ENCODE peak calls at places on chromosomes 3 and 15, in ten cellular contexts. G, W, N, M, J, V, E, O, F and X are unnamed samples.

GRCh38 chr15:42133892-42134502 is 22.4 kb downstream of the PLA2G4F start:
- DNase-seq in G (no peak), W (no peak), N (no peak), M (peak), J (no peak), V (peak), E (peak), O (peak), F (peak), X (peak)

GRCh38 chr3:30518201-30518864 is 88.1 kb upstream of the TGFBR2 start:
- DNase-seq in G (no peak), W (no peak), N (no peak), M (peak), J (no peak), V (peak), E (no peak), O (no peak), F (no peak), X (no peak)

GRCh38 chr3:69696365-69696764 is 42.9 kb upstream of the MITF start:
- DNase-seq in G (no peak), W (no peak), N (no peak), M (no peak), J (no peak), V (no peak), E (no peak), O (no peak), F (no peak), X (no peak)

GRCh38 chr3:46496745-46497555 is 826 bp upstream of the RTP3 start:
- DNase-seq in G (no peak), W (peak), N (no peak), M (peak), J (no peak), V (no peak), E (peak), O (no peak), F (peak), X (peak)

GRCh38 chr15:90320885-90321278 is 31.2 kb upstream of the ZNF774 start:
- DNase-seq in G (no peak), W (no peak), N (no peak), M (no peak), J (no peak), V (no peak), E (no peak), O (no peak), F (no peak), X (no peak)

GRCh38 chr3:127774647-127775046 is 47.7 kb downstream of the MGLL start:
- DNase-seq in G (no peak), W (no peak), N (no peak), M (no peak), J (no peak), V (no peak), E (no peak), O (no peak), F (no peak), X (no peak)

GRCh38 chr3:54393150-54393549 is 270.8 kb downstream of the CACNA2D3 start:
- DNase-seq in G (no peak), W (no peak), N (no peak), M (no peak), J (no peak), V (no peak), E (no peak), O (no peak), F (no peak), X (no peak)

GRCh38 chr15:37289109-37289765 is 188.9 kb upstream of the MEIS2 start:
- DNase-seq in G (no peak), W (no peak), N (no peak), M (no peak), J (no peak), V (no peak), E (no peak), O (no peak), F (peak), X (no peak)

GRCh38 chr3:142315083-142315482 is 89.7 kb upstream of the GK5 start:
- DNase-seq in G (peak), W (no peak), N (no peak), M (no peak), J (no peak), V (no peak), E (no peak), O (no peak), F (no peak), X (no peak)

GRCh38 chr3:22231061-22231460 is 480.1 kb upstream of the ZNF385D start:
- DNase-seq in G (no peak), W (no peak), N (no peak), M (no peak), J (no peak), V (no peak), E (no peak), O (no peak), F (no peak), X (no peak)

GRCh38 chr3:171994646-171995441 is 44.5 kb upstream of the FNDC3B start:
- DNase-seq in G (peak), W (no peak), N (no peak), M (no peak), J (no peak), V (no peak), E (no peak), O (no peak), F (no peak), X (no peak)

GRCh38 chr3:100277255-100277800 is 16.5 kb downstream of the TBC1D23 start:
- DNase-seq in G (no peak), W (no peak), N (no peak), M (no peak), J (no peak), V (no peak), E (no peak), O (no peak), F (no peak), X (no peak)

GRCh38 chr3:159929181-159929893 is 59.3 kb upstream of the IL12A start:
- DNase-seq in G (peak), W (no peak), N (no peak), M (no peak), J (no peak), V (no peak), E (no peak), O (no peak), F (peak), X (no peak)

GRCh38 chr3:188214442-188214841 is 60.5 kb downstream of the LPP start:
- DNase-seq in G (no peak), W (no peak), N (no peak), M (no peak), J (no peak), V (no peak), E (no peak), O (no peak), F (no peak), X (no peak)

GRCh38 chr15:70269331-70269911 is 171.7 kb upstream of the TLE3 start:
- DNase-seq in G (no peak), W (no peak), N (no peak), M (no peak), J (no peak), V (no peak), E (no peak), O (no peak), F (no peak), X (no peak)

GRCh38 chr15:78065973-78066946 is 11.3 kb downstream of the TBC1D2B start:
- DNase-seq in G (no peak), W (no peak), N (no peak), M (no peak), J (no peak), V (no peak), E (no peak), O (no peak), F (peak), X (no peak)

GRCh38 chr3:188031106-188031505 is 122.9 kb upstream of the LPP start:
- DNase-seq in G (no peak), W (no peak), N (no peak), M (no peak), J (no peak), V (no peak), E (no peak), O (no peak), F (no peak), X (no peak)

GRCh38 chr3:160827516-160827915 is 71.5 kb downstream of the PPM1L start:
- DNase-seq in G (no peak), W (no peak), N (no peak), M (no peak), J (no peak), V (no peak), E (no peak), O (no peak), F (no peak), X (no peak)

GRCh38 chr3:61927332-61927731 is 366.0 kb downstream of the PTPRG start:
- DNase-seq in G (peak), W (no peak), N (peak), M (no peak), J (no peak), V (no peak), E (no peak), O (no peak), F (no peak), X (no peak)

GRCh38 chr15:41825145-41825544 is 2.7 kb upstream of the JMJD7 start:
- DNase-seq in G (no peak), W (no peak), N (no peak), M (no peak), J (no peak), V (no peak), E (no peak), O (no peak), F (no peak), X (no peak)

GRCh38 chr3:82030932-82031331 is 269.5 kb upstream of the GBE1 start:
- DNase-seq in G (no peak), W (no peak), N (no peak), M (no peak), J (no peak), V (no peak), E (no peak), O (no peak), F (no peak), X (no peak)

GRCh38 chr15:79849789-79850188 is 47.0 kb downstream of the MTHFS start:
- DNase-seq in G (no peak), W (no peak), N (no peak), M (peak), J (no peak), V (peak), E (no peak), O (no peak), F (no peak), X (no peak)

GRCh38 chr3:14524311-14524711 is 15.8 kb downstream of the GRIP2 start:
- DNase-seq in G (no peak), W (no peak), N (no peak), M (no peak), J (no peak), V (no peak), E (peak), O (no peak), F (no peak), X (no peak)

GRCh38 chr3:111971533-111971932 is 7.3 kb upstream of the ABHD10 start:
- DNase-seq in G (no peak), W (no peak), N (no peak), M (no peak), J (no peak), V (no peak), E (no peak), O (no peak), F (no peak), X (no peak)

GRCh38 chr3:14289590-14290453 is 111.2 kb downstream of the LSM3 start:
- DNase-seq in G (no peak), W (no peak), N (no peak), M (no peak), J (no peak), V (no peak), E (no peak), O (no peak), F (no peak), X (no peak)

GRCh38 chr15:58148633-58149032 is 10.5 kb downstream of the AQP9 start:
- DNase-seq in G (no peak), W (no peak), N (no peak), M (no peak), J (no peak), V (no peak), E (no peak), O (no peak), F (no peak), X (no peak)

GRCh38 chr3:56926513-56927282 is 124.9 kb upstream of the ARHGEF3 start:
- DNase-seq in G (no peak), W (no peak), N (no peak), M (no peak), J (no peak), V (no peak), E (no peak), O (no peak), F (no peak), X (no peak)

GRCh38 chr15:38401716-38402115 is 52.2 kb upstream of the FAM98B start:
- DNase-seq in G (peak), W (no peak), N (no peak), M (no peak), J (no peak), V (no peak), E (no peak), O (no peak), F (no peak), X (no peak)

GRCh38 chr15:57031605-57032004 is 113.2 kb downstream of the TCF12 start:
- DNase-seq in G (no peak), W (no peak), N (no peak), M (no peak), J (no peak), V (no peak), E (no peak), O (no peak), F (no peak), X (no peak)

GRCh38 chr15:73930371-73930770 is 4.1 kb downstream of the LOXL1 start:
- DNase-seq in G (no peak), W (no peak), N (no peak), M (no peak), J (no peak), V (no peak), E (no peak), O (no peak), F (no peak), X (peak)

GRCh38 chr3:22585504-22585903 is 617.6 kb upstream of the UBE2E2 start:
- DNase-seq in G (no peak), W (no peak), N (no peak), M (no peak), J (no peak), V (no peak), E (no peak), O (no peak), F (no peak), X (no peak)

GRCh38 chr3:123688241-123688747 is 103.4 kb upstream of the HACD2 start:
- DNase-seq in G (peak), W (no peak), N (no peak), M (no peak), J (no peak), V (no peak), E (no peak), O (no peak), F (no peak), X (no peak)

GRCh38 chr3:111761309-111761795 is 97.7 kb upstream of the PHLDB2 start:
- DNase-seq in G (peak), W (no peak), N (no peak), M (no peak), J (no peak), V (no peak), E (no peak), O (peak), F (no peak), X (no peak)

GRCh38 chr3:72337480-72337855 is 510.8 kb downstream of the SHQ1 start:
- DNase-seq in G (no peak), W (no peak), N (no peak), M (no peak), J (no peak), V (no peak), E (no peak), O (no peak), F (no peak), X (no peak)

GRCh38 chr15:44716983-44717602 is 5.8 kb downstream of the B2M start:
- DNase-seq in G (no peak), W (no peak), N (no peak), M (no peak), J (no peak), V (no peak), E (no peak), O (no peak), F (peak), X (no peak)

GRCh38 chr15:37819191-37819590 is 115.2 kb upstream of the TMCO5A start:
- DNase-seq in G (no peak), W (no peak), N (no peak), M (no peak), J (no peak), V (no peak), E (no peak), O (no peak), F (no peak), X (no peak)

GRCh38 chr3:136330900-136331299 is 80.8 kb downstream of the PCCB start:
- DNase-seq in G (no peak), W (no peak), N (no peak), M (no peak), J (no peak), V (no peak), E (no peak), O (no peak), F (no peak), X (no peak)